ENCODE peak calls at places on chromosome X, in ten cellular contexts. One of them, this sample, is unnamed.

GRCh38 chrX:68018248-68019203 is 414.8 kb downstream of the OPHN1 start:
- DNase-seq in Caco-2: peak
- DNase-seq in GM23338: peak
- DNase-seq in fibroblast of pulmonary artery: peak
- DNase-seq in A549: peak
- DNase-seq in heart right ventricle: no peak
- DNase-seq in HL-60: peak
- DNase-seq in NB4: peak
- DNase-seq in psoas muscle: no peak
- DNase-seq in choroid plexus epithelial cell: peak
- DNase-seq in this sample: no peak

GRCh38 chrX:74284391-74284952 is 19.5 kb upstream of the ZCCHC13 start:
- DNase-seq in Caco-2: no peak
- DNase-seq in fibroblast of pulmonary artery: no peak
- DNase-seq in psoas muscle: no peak
- DNase-seq in choroid plexus epithelial cell: no peak
- DNase-seq in GM23338: peak
- DNase-seq in heart right ventricle: no peak
- DNase-seq in HL-60: no peak
- DNase-seq in NB4: no peak
- DNase-seq in A549: no peak
- DNase-seq in this sample: no peak

GRCh38 chrX:155949098-155949497 is 48.4 kb upstream of the IL9R start:
- DNase-seq in psoas muscle: no peak
- DNase-seq in choroid plexus epithelial cell: no peak
- DNase-seq in A549: no peak
- DNase-seq in GM23338: no peak
- DNase-seq in Caco-2: no peak
- DNase-seq in HL-60: no peak
- DNase-seq in heart right ventricle: no peak
- DNase-seq in fibroblast of pulmonary artery: no peak
- DNase-seq in NB4: no peak
- DNase-seq in this sample: no peak

GRCh38 chrX:147953976-147954375 is 27.2 kb upstream of the FMR1NB start:
- DNase-seq in GM23338: no peak
- DNase-seq in fibroblast of pulmonary artery: no peak
- DNase-seq in Caco-2: no peak
- DNase-seq in choroid plexus epithelial cell: no peak
- DNase-seq in psoas muscle: no peak
- DNase-seq in heart right ventricle: no peak
- DNase-seq in A549: no peak
- DNase-seq in NB4: peak
- DNase-seq in HL-60: no peak
- DNase-seq in this sample: no peak

GRCh38 chrX:16822723-16823122 is 36.5 kb downstream of the TXLNG start:
- DNase-seq in GM23338: no peak
- DNase-seq in NB4: no peak
- DNase-seq in A549: no peak
- DNase-seq in psoas muscle: no peak
- DNase-seq in heart right ventricle: no peak
- DNase-seq in fibroblast of pulmonary artery: peak
- DNase-seq in choroid plexus epithelial cell: peak
- DNase-seq in Caco-2: no peak
- DNase-seq in HL-60: no peak
- DNase-seq in this sample: no peak

GRCh38 chrX:68084765-68085164 is 348.5 kb downstream of the OPHN1 start:
- DNase-seq in GM23338: no peak
- DNase-seq in NB4: peak
- DNase-seq in psoas muscle: no peak
- DNase-seq in A549: no peak
- DNase-seq in HL-60: peak
- DNase-seq in Caco-2: no peak
- DNase-seq in fibroblast of pulmonary artery: peak
- DNase-seq in heart right ventricle: peak
- DNase-seq in choroid plexus epithelial cell: peak
- DNase-seq in this sample: no peak

GRCh38 chrX:40010550-40011364 is 87.0 kb downstream of the BCOR start:
- DNase-seq in heart right ventricle: no peak
- DNase-seq in psoas muscle: no peak
- DNase-seq in choroid plexus epithelial cell: peak
- DNase-seq in fibroblast of pulmonary artery: no peak
- DNase-seq in A549: no peak
- DNase-seq in Caco-2: no peak
- DNase-seq in GM23338: no peak
- DNase-seq in NB4: peak
- DNase-seq in HL-60: peak
- DNase-seq in this sample: no peak

GRCh38 chrX:21638311-21638710 is 19.8 kb downstream of the KLHL34 start:
- DNase-seq in NB4: no peak
- DNase-seq in Caco-2: no peak
- DNase-seq in A549: no peak
- DNase-seq in GM23338: no peak
- DNase-seq in fibroblast of pulmonary artery: peak
- DNase-seq in heart right ventricle: no peak
- DNase-seq in HL-60: no peak
- DNase-seq in choroid plexus epithelial cell: peak
- DNase-seq in psoas muscle: no peak
- DNase-seq in this sample: no peak

GRCh38 chrX:72265263-72265662 is 11.8 kb downstream of the RPS4X start:
- DNase-seq in psoas muscle: no peak
- DNase-seq in NB4: no peak
- DNase-seq in GM23338: no peak
- DNase-seq in fibroblast of pulmonary artery: no peak
- DNase-seq in Caco-2: no peak
- DNase-seq in A549: no peak
- DNase-seq in heart right ventricle: no peak
- DNase-seq in choroid plexus epithelial cell: no peak
- DNase-seq in HL-60: no peak
- DNase-seq in this sample: no peak

GRCh38 chrX:139816204-139816603 is 108.2 kb upstream of the MCF2 start:
- DNase-seq in A549: no peak
- DNase-seq in fibroblast of pulmonary artery: no peak
- DNase-seq in NB4: no peak
- DNase-seq in heart right ventricle: no peak
- DNase-seq in GM23338: no peak
- DNase-seq in Caco-2: no peak
- DNase-seq in psoas muscle: no peak
- DNase-seq in HL-60: no peak
- DNase-seq in choroid plexus epithelial cell: no peak
- DNase-seq in this sample: no peak

GRCh38 chrX:38803286-38803608 is 2.0 kb downstream of the MID1IP1 start:
- DNase-seq in HL-60: no peak
- DNase-seq in choroid plexus epithelial cell: no peak
- DNase-seq in GM23338: no peak
- DNase-seq in A549: no peak
- DNase-seq in NB4: no peak
- DNase-seq in psoas muscle: no peak
- DNase-seq in Caco-2: peak
- DNase-seq in fibroblast of pulmonary artery: no peak
- DNase-seq in heart right ventricle: no peak
- DNase-seq in this sample: no peak

GRCh38 chrX:39261446-39262147 is 460.3 kb downstream of the MID1IP1 start:
- DNase-seq in Caco-2: no peak
- DNase-seq in psoas muscle: no peak
- DNase-seq in NB4: peak
- DNase-seq in choroid plexus epithelial cell: peak
- DNase-seq in GM23338: peak
- DNase-seq in heart right ventricle: peak
- DNase-seq in HL-60: peak
- DNase-seq in A549: peak
- DNase-seq in fibroblast of pulmonary artery: peak
- DNase-seq in this sample: no peak

GRCh38 chrX:96563663-96564062 is 121.0 kb upstream of the DIAPH2 start:
- DNase-seq in HL-60: peak
- DNase-seq in NB4: no peak
- DNase-seq in GM23338: no peak
- DNase-seq in A549: peak
- DNase-seq in psoas muscle: no peak
- DNase-seq in Caco-2: no peak
- DNase-seq in choroid plexus epithelial cell: peak
- DNase-seq in fibroblast of pulmonary artery: peak
- DNase-seq in heart right ventricle: no peak
- DNase-seq in this sample: no peak

GRCh38 chrX:13419276-13419675 is 99.4 kb upstream of the ATXN3L start:
- DNase-seq in psoas muscle: no peak
- DNase-seq in NB4: no peak
- DNase-seq in choroid plexus epithelial cell: no peak
- DNase-seq in HL-60: no peak
- DNase-seq in fibroblast of pulmonary artery: no peak
- DNase-seq in Caco-2: no peak
- DNase-seq in A549: no peak
- DNase-seq in heart right ventricle: no peak
- DNase-seq in GM23338: no peak
- DNase-seq in this sample: no peak

GRCh38 chrX:133159205-133159604 is 58.9 kb downstream of the TFDP3 start:
- DNase-seq in A549: no peak
- DNase-seq in NB4: no peak
- DNase-seq in GM23338: no peak
- DNase-seq in heart right ventricle: no peak
- DNase-seq in Caco-2: no peak
- DNase-seq in psoas muscle: no peak
- DNase-seq in HL-60: no peak
- DNase-seq in choroid plexus epithelial cell: no peak
- DNase-seq in fibroblast of pulmonary artery: no peak
- DNase-seq in this sample: no peak

GRCh38 chrX:30489323-30489722 is 88.2 kb downstream of the TASL start:
- DNase-seq in GM23338: peak
- DNase-seq in heart right ventricle: no peak
- DNase-seq in HL-60: peak
- DNase-seq in psoas muscle: no peak
- DNase-seq in choroid plexus epithelial cell: no peak
- DNase-seq in Caco-2: peak
- DNase-seq in NB4: peak
- DNase-seq in fibroblast of pulmonary artery: no peak
- DNase-seq in A549: peak
- DNase-seq in this sample: no peak

GRCh38 chrX:30493348-30493747 is 84.2 kb downstream of the TASL start:
- DNase-seq in A549: no peak
- DNase-seq in HL-60: no peak
- DNase-seq in fibroblast of pulmonary artery: no peak
- DNase-seq in choroid plexus epithelial cell: no peak
- DNase-seq in GM23338: no peak
- DNase-seq in psoas muscle: no peak
- DNase-seq in Caco-2: no peak
- DNase-seq in heart right ventricle: no peak
- DNase-seq in NB4: no peak
- DNase-seq in this sample: no peak

GRCh38 chrX:30483996-30484395 is 93.6 kb downstream of the TASL start:
- DNase-seq in fibroblast of pulmonary artery: no peak
- DNase-seq in choroid plexus epithelial cell: no peak
- DNase-seq in GM23338: no peak
- DNase-seq in A549: no peak
- DNase-seq in heart right ventricle: no peak
- DNase-seq in HL-60: no peak
- DNase-seq in NB4: no peak
- DNase-seq in psoas muscle: no peak
- DNase-seq in Caco-2: no peak
- DNase-seq in this sample: no peak

GRCh38 chrX:30488092-30488491 is 89.5 kb downstream of the TASL start:
- DNase-seq in choroid plexus epithelial cell: peak
- DNase-seq in psoas muscle: no peak
- DNase-seq in Caco-2: no peak
- DNase-seq in heart right ventricle: no peak
- DNase-seq in NB4: peak
- DNase-seq in HL-60: no peak
- DNase-seq in A549: peak
- DNase-seq in GM23338: peak
- DNase-seq in fibroblast of pulmonary artery: peak
- DNase-seq in this sample: no peak
- TF ChIP-seq CTCF in choroid plexus epithelial cell: peak
- TF ChIP-seq CTCF in psoas muscle: no peak
- TF ChIP-seq CTCF in Caco-2: no peak
- TF ChIP-seq CTCF in heart right ventricle: no peak
- TF ChIP-seq CTCF in NB4: no peak
- TF ChIP-seq CTCF in HL-60: no peak
- TF ChIP-seq CTCF in A549: peak
- TF ChIP-seq CTCF in GM23338: peak
- TF ChIP-seq CTCF in fibroblast of pulmonary artery: peak
- TF ChIP-seq CTCF in this sample: peak

DNA sequence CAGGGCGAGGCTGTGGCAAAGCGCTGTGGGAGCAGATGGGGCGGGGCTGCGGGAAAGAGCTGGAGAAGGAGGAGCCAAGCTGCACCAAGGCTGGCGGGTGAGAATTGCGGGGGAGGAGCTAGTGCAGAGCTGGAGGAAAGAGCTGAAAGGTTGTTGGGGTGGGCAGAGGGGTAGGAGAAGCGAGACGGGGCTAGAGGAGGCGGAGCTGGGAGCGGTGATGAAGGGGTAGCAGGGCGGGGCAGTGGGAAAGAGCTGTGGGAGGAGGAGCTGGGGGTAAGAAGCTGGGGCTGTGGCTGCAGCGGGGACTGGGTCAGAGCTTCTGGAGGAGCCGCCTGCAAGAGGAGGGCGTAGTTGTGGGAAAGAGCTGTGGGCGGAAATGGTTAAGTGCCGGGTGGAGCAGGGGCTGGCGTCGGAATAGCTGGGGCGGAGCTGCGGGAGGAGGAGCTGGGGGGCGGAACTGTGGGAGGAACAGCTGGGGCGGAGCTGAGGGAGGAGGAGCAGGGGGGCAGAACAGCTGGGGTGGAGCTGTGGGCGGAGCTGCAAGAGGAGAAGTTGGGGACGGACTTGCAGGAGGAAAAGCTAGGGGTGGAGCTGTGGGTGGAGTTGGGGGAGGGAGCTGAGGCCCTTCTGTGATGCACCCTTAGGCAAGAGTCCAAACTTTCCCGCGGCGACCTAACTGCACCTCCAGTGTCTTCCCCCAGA is 1.9 kb upstream of the EOLA2 start:
- DNase-seq in A549: peak
- DNase-seq in NB4: peak
- DNase-seq in Caco-2: peak
- DNase-seq in choroid plexus epithelial cell: peak
- DNase-seq in HL-60: peak
- DNase-seq in heart right ventricle: peak
- DNase-seq in fibroblast of pulmonary artery: peak
- DNase-seq in psoas muscle: peak
- DNase-seq in GM23338: peak
- DNase-seq in this sample: peak
- TF ChIP-seq CTCF in A549: peak
- TF ChIP-seq CTCF in NB4: peak
- TF ChIP-seq CTCF in Caco-2: no peak
- TF ChIP-seq CTCF in choroid plexus epithelial cell: peak
- TF ChIP-seq CTCF in HL-60: no peak
- TF ChIP-seq CTCF in heart right ventricle: peak
- TF ChIP-seq CTCF in fibroblast of pulmonary artery: no peak
- TF ChIP-seq CTCF in psoas muscle: peak
- TF ChIP-seq CTCF in GM23338: peak
- TF ChIP-seq CTCF in this sample: peak

GRCh38 chrX:47540754-47541538 is 20.1 kb upstream of the ARAF start:
- DNase-seq in psoas muscle: peak
- DNase-seq in heart right ventricle: peak
- DNase-seq in choroid plexus epithelial cell: peak
- DNase-seq in A549: peak
- DNase-seq in Caco-2: peak
- DNase-seq in GM23338: peak
- DNase-seq in HL-60: peak
- DNase-seq in fibroblast of pulmonary artery: peak
- DNase-seq in NB4: peak
- DNase-seq in this sample: no peak
- TF ChIP-seq CTCF in psoas muscle: peak
- TF ChIP-seq CTCF in heart right ventricle: peak
- TF ChIP-seq CTCF in choroid plexus epithelial cell: peak
- TF ChIP-seq CTCF in A549: peak
- TF ChIP-seq CTCF in Caco-2: peak
- TF ChIP-seq CTCF in GM23338: peak
- TF ChIP-seq CTCF in HL-60: no peak
- TF ChIP-seq CTCF in fibroblast of pulmonary artery: peak
- TF ChIP-seq CTCF in NB4: peak
- TF ChIP-seq CTCF in this sample: peak

GRCh38 chrX:3679669-3680068 is 33.8 kb downstream of the PRKX start:
- DNase-seq in Caco-2: no peak
- DNase-seq in GM23338: no peak
- DNase-seq in HL-60: no peak
- DNase-seq in A549: no peak
- DNase-seq in heart right ventricle: no peak
- DNase-seq in psoas muscle: no peak
- DNase-seq in choroid plexus epithelial cell: no peak
- DNase-seq in fibroblast of pulmonary artery: no peak
- DNase-seq in NB4: no peak
- DNase-seq in this sample: no peak
- TF ChIP-seq CTCF in Caco-2: no peak
- TF ChIP-seq CTCF in GM23338: no peak
- TF ChIP-seq CTCF in HL-60: no peak
- TF ChIP-seq CTCF in A549: no peak
- TF ChIP-seq CTCF in heart right ventricle: no peak
- TF ChIP-seq CTCF in psoas muscle: no peak
- TF ChIP-seq CTCF in choroid plexus epithelial cell: no peak
- TF ChIP-seq CTCF in fibroblast of pulmonary artery: no peak
- TF ChIP-seq CTCF in NB4: no peak
- TF ChIP-seq CTCF in this sample: no peak

This sample was measured in chondrocyte.